ENCODE peak calls at places on chromosome 4, in five cellular contexts. U is stimulated activated naive B cell treated with anti-CD40 and anti-IgM and Interleukin-4, amounts not matched to agents 10 μg/mL and 1 μg/mL and 100 μg/mL, for 72 hours; K is fibroblast of mammary gland; I is DMS153; N is SW480. B is an unnamed sample.

GRCh38 chr4:105808030-105808429 is 87.2 kb upstream of the NPNT start:
- DNase-seq in U (no peak), K (no peak), I (no peak), N (no peak), B (no peak)

GRCh38 chr4:94304365-94304971 is 38.2 kb downstream of the HPGDS start:
- DNase-seq in U (no peak), K (peak; percentile 45), I (no peak), N (peak; percentile 20), B (peak; percentile 9)

GRCh38 chr4:163167333-163167626 is 590 bp upstream of the NAF1 start:
- DNase-seq in U (no peak), K (peak; percentile 46), I (no peak), N (no peak), B (no peak)

GRCh38 chr4:142353149-142353738 is 492.9 kb downstream of the INPP4B start:
- DNase-seq in U (no peak), K (peak; percentile 83), I (peak; percentile 17), N (peak; percentile 54), B (peak; percentile 43)

GRCh38 chr4:28402751-28403150 is 1542.1 kb downstream of the STIM2 start:
- DNase-seq in U (no peak), K (no peak), I (no peak), N (no peak), B (no peak)

GRCh38 chr4:54499308-54500074 is 158.3 kb upstream of the KIT start:
- DNase-seq in U (no peak), K (no peak), I (no peak), N (no peak), B (no peak)

GRCh38 chr4:63563288-63564014 is 845.8 kb downstream of the TECRL start:
- DNase-seq in U (no peak), K (no peak), I (peak; percentile 6), N (no peak), B (no peak)

GRCh38 chr4:104163820-104164219 is 330.9 kb downstream of the CXXC4 start:
- DNase-seq in U (no peak), K (peak; percentile 40), I (no peak), N (no peak), B (no peak)

GRCh38 chr4:188372856-188373255 is 233.6 kb downstream of the TRIML1 start:
- DNase-seq in U (no peak), K (peak; percentile 50), I (no peak), N (peak; percentile 68), B (peak; percentile 1)

GRCh38 chr4:87333267-87333666 is 10.6 kb upstream of the HSD17B13 start:
- DNase-seq in U (no peak), K (no peak), I (no peak), N (no peak), B (no peak)

GRCh38 chr4:6088950-6089349 is 70.7 kb upstream of the C4orf50 start:
- DNase-seq in U (no peak), K (no peak), I (no peak), N (no peak), B (no peak)

GRCh38 chr4:144190009-144190408 is 49.5 kb upstream of the GYPA start:
- DNase-seq in U (no peak), K (no peak), I (no peak), N (no peak), B (no peak)

GRCh38 chr4:101158507-101158906 is 188.8 kb downstream of the PPP3CA start:
- DNase-seq in U (no peak), K (no peak), I (no peak), N (no peak), B (no peak)

GRCh38 chr4:81453024-81453423 is 18.7 kb downstream of the RASGEF1B start:
- DNase-seq in U (no peak), K (no peak), I (no peak), N (no peak), B (no peak)

GRCh38 chr4:121726642-121727268 is 30.0 kb upstream of the ANXA5 start:
- DNase-seq in U (no peak), K (peak; percentile 82), I (peak; percentile 24), N (peak; percentile 71), B (peak; percentile 63)

GRCh38 chr4:68346461-68346860 is 3.4 kb downstream of the YTHDC1 start:
- DNase-seq in U (no peak), K (peak; percentile 61), I (no peak), N (no peak), B (no peak)

GRCh38 chr4:18669390-18669789 is 647.8 kb upstream of the LCORL start:
- DNase-seq in U (no peak), K (no peak), I (no peak), N (no peak), B (no peak)